ENCODE peak calls at places on chromosomes 2 and 18, in six cellular contexts. X is IMR-90, N is PC-3, I is GM12878, R is mesendoderm, L is fibroblast of lung. G is an unnamed sample.

GRCh38 chr2:239239607-239240479 is 161.0 kb downstream of the HDAC4 start:
- DNase-seq in L (no peak), R (no peak), N (no peak), X (peak; percentile 53), I (no peak), G (peak; percentile 41)

GRCh38 chr18:57026316-57026715 is 120.6 kb upstream of the BOD1L2 start:
- DNase-seq in N (no peak), I (no peak), L (peak; percentile 31), X (peak; percentile 28), R (no peak), G (no peak)

GRCh38 chr18:3486514-3486913 is 36.5 kb downstream of the TGIF1 start:
- DNase-seq in R (no peak), N (no peak), X (no peak), I (no peak), L (no peak), G (no peak)

GRCh38 chr18:70453058-70453775 is 164.4 kb downstream of the SOCS6 start:
- DNase-seq in I (no peak), R (peak; percentile 51), X (peak; percentile 42), N (no peak), L (peak; percentile 9), G (no peak)

GRCh38 chr2:148130571-148130970 is 109.7 kb downstream of the MBD5 start:
- DNase-seq in X (peak; percentile 77), N (no peak), L (peak; percentile 70), R (no peak), I (no peak), G (no peak)

GRCh38 chr18:58863539-58864145 is 1.0 kb upstream of the ZNF532 start:
- DNase-seq in X (peak; percentile 30), R (no peak), I (no peak), N (peak; percentile 38), L (peak; percentile 46), G (peak; percentile 65)

GRCh38 chr18:48660346-48661228 is 121.8 kb downstream of the CTIF start:
- DNase-seq in I (no peak), R (no peak), N (no peak), L (no peak), X (no peak), G (no peak)

GRCh38 chr2:101745711-101746694 is 48.5 kb downstream of the MAP4K4 start:
- DNase-seq in L (peak; percentile 84), X (peak; percentile 87), I (no peak), N (peak; percentile 88), R (no peak), G (no peak)

GRCh38 chr18:59631583-59632181 is 65.5 kb downstream of the CCBE1 start:
- DNase-seq in X (peak; percentile 58), I (no peak), N (peak; percentile 59), L (peak; percentile 31), R (peak; percentile 53), G (peak; percentile 80)

GRCh38 chr18:8791171-8791651 is 85.9 kb downstream of the MTCL1 start:
- DNase-seq in L (no peak), X (peak; percentile 59), I (no peak), N (no peak), R (peak; percentile 79), G (no peak)

GRCh38 chr18:80042785-80043184 is 8.6 kb downstream of the RBFA start:
- DNase-seq in X (no peak), N (no peak), L (no peak), R (no peak), I (no peak), G (no peak)

GRCh38 chr2:218880749-218881594 is at the start of gene WNT10A:
- DNase-seq in N (no peak), I (no peak), X (no peak), L (no peak), R (no peak), G (peak; percentile 59)

GRCh38 chr2:160229591-160229990 is 29.5 kb upstream of the ITGB6 start:
- DNase-seq in L (peak; percentile 84), N (peak; percentile 85), I (no peak), R (no peak), X (peak; percentile 62), G (no peak)

GRCh38 chr2:3493610-3493997 is 25.7 kb downstream of the ADI1 start:
- DNase-seq in X (peak; percentile 75), L (peak; percentile 57), N (no peak), R (peak; percentile 56), I (no peak), G (peak; percentile 82)

GRCh38 chr2:53970095-53970897 is 497 bp downstream of the PSME4 start:
- DNase-seq in I (no peak), N (peak; percentile 22), R (peak; percentile 67), X (peak; percentile 37), L (peak; percentile 48), G (peak; percentile 78)

GRCh38 chr2:200373973-200374416 is 67.5 kb downstream of the SPATS2L start:
- DNase-seq in X (no peak), I (peak; percentile 68), L (no peak), R (no peak), N (peak; percentile 66), G (no peak)

GRCh38 chr2:72080286-72081145 is 67.1 kb downstream of the CYP26B1 start:
- DNase-seq in I (no peak), L (no peak), X (no peak), R (no peak), N (no peak), G (no peak)

GRCh38 chr18:55857961-55858360 is 270.0 kb upstream of the TCF4 start:
- DNase-seq in L (no peak), X (no peak), N (no peak), R (no peak), I (no peak), G (no peak)

GRCh38 chr18:55861266-55861665 is 273.3 kb upstream of the TCF4 start:
- DNase-seq in X (peak; percentile 60), R (peak; percentile 73), L (peak; percentile 65), I (no peak), N (peak; percentile 69), G (peak; percentile 75)

GRCh38 chr18:55858661-55859111 is 270.7 kb upstream of the TCF4 start:
- DNase-seq in N (no peak), R (no peak), I (no peak), L (peak; percentile 67), X (no peak), G (no peak)

GRCh38 chr18:55857409-55857808 is 269.4 kb upstream of the TCF4 start:
- DNase-seq in N (no peak), X (no peak), R (no peak), L (no peak), I (no peak), G (no peak)

DNA sequence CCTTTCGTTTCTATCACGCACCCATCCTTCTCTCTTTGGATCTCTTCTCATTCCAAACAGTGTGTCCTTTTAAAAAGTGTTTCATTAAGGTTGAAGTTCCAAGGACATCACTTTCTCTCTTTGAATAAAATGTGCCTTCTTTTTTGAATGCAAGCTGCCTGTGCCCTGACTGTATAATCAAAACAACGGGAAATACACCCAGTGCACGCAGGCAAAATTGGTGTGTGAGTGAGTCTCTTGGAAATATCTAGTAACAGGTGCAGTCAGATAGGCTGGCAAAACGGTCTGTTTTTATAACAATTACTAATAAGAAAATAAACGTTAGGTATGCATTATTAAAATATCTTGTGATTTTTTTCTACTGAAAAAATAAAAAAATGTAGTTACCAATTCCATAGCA is 271.1 kb upstream of the TCF4 start:
- DNase-seq in I (no peak), L (no peak), N (no peak), X (no peak), R (no peak), G (no peak)
- H3K4me3 ChIP-seq in I (no peak overlapping the region), L (no peak overlapping the region), N (no peak overlapping the region), X (no peak overlapping the region), R (no peak overlapping the region), G (no peak overlapping the region)

GRCh38 chr2:205094031-205094430 is 548.8 kb downstream of the PARD3B start:
- DNase-seq in R (no peak), L (no peak), N (no peak), I (no peak), X (no peak), G (no peak)
- H3K9ac ChIP-seq in R (no peak overlapping the region), L (no peak overlapping the region), N (no peak overlapping the region), I (no peak overlapping the region), X (no peak overlapping the region), G (no peak overlapping the region)

GRCh38 chr2:138267902-138268254 is 233.7 kb upstream of the SPOPL start:
- DNase-seq in N (no peak), R (no peak), L (peak; percentile 15), I (peak; percentile 61), X (no peak), G (no peak)

GRCh38 chr2:138269726-138270125 is 231.8 kb upstream of the SPOPL start:
- DNase-seq in N (no peak), R (no peak), X (peak; percentile 13), L (peak; percentile 71), I (no peak), G (no peak)

GRCh38 chr2:138272524-138273210 is 228.9 kb upstream of the SPOPL start:
- DNase-seq in N (no peak), X (peak; percentile 10), R (no peak), I (no peak), L (peak; percentile 5), G (no peak)

GRCh38 chr2:138271467-138271866 is 230.1 kb upstream of the SPOPL start:
- DNase-seq in I (no peak), L (no peak), R (peak; percentile 52), N (no peak), X (no peak), G (peak; percentile 67)

DNA sequence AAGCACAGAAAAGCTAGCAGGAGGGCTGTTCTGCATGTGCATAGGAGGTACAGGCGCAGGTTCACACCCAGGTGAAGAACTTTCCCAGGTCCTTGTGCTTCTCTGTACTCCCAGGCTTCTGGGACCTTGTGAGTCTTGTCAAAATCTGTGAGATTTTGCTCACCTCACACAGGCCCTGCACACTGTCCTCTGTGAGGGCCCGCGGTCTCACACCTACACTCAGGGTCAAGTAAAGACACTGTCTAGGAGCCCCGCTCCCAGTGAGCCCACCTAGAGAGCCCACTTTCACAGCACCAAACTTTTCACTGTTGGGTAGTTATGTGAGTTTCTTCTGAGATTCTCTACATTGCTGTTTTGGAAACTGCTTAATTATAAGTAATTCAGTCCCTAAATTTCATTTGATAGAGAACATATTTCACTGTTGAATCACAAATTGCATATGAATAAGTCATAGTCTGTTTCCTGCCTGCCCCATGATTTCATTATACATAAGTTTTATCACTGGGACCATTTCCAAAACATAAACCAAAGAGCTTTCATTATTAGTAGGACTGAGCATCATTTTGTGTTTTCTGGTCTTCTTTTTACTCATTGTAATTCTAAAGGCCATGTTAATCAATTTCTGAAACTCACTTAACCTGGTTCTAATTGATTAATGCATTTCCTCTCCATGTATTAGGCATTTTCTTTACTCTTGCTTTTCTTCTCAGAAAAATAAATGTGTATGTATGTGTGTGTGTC is 234.2 kb upstream of the SPOPL start:
- DNase-seq in R (no peak), L (peak; percentile 86), N (peak; percentile 82), X (peak; percentile 88), I (peak; percentile 47), G (no peak)
- H3K4me3 ChIP-seq in R (no peak overlapping the region), L (no peak overlapping the region), N (no peak overlapping the region), X (no peak overlapping the region), I (no peak overlapping the region), G (no peak overlapping the region)

DNA sequence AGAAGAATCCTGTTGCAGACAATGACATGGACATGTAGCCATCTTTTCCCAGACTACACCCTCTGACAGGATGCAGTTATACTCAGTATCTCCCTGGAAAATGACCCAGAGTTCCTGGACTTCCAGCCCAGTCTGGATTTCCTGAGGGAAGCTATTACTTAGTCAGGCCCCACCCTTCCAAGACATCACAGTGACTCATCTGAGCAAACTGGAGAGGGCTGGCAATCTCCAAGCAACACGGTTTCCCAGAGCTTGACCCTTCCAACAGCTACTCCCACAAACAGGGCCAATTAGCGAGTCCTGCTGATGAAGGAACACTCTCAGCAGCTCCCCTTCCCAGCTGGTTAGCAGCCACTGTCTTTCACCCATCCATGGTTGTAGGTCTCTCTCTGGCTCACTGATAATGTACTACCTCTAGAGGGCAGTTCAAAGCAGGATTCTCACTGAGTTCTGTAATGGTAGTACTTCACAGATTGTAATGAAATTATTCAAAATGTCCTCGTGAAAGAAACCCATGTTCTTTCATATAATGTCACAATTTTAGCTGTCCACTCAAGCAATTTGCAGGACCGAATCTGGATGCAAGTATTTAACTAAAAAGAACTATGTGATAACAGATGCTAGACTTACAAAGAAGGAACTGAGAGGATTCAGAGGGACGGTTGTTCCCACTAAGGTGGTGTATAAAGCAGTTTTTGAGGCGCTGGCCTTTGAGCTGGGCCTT is 110.2 kb downstream of the MDH1 start:
- DNase-seq in R (peak; percentile 96), I (no peak), L (peak; percentile 89), X (peak; percentile 79), N (peak; percentile 93), G (peak; percentile 88)
- H3K9ac ChIP-seq in R (peak overlapping the region; percentile 5), I (no peak overlapping the region), L (no peak overlapping the region), X (no peak overlapping the region), N (peak overlapping the region; percentile 67), G (no peak overlapping the region)